ENCODE peak calls at places on chromosomes 6 and 20, in seven cellular contexts. W, Q, M, J, F, V and B are unnamed samples.

GRCh38 chr6:111995409-111995808 is 58.5 kb upstream of the CCN6 start:
- DNase-seq in W (no peak), Q (no peak), M (no peak), J (no peak), F (no peak), V (no peak), B (no peak)

GRCh38 chr6:164554700-164555479 is 754.5 kb downstream of the C6orf118 start:
- DNase-seq in W (no peak), Q (no peak), M (no peak), J (no peak), F (no peak), V (no peak), B (no peak)

GRCh38 chr6:113825776-113826175 is 31.4 kb upstream of the MARCKS start:
- DNase-seq in W (no peak), Q (peak), M (no peak), J (no peak), F (no peak), V (no peak), B (no peak)

GRCh38 chr20:44861547-44862006 is 23.9 kb upstream of the YWHAB start:
- DNase-seq in W (no peak), Q (no peak), M (no peak), J (no peak), F (no peak), V (no peak), B (no peak)

GRCh38 chr6:149249370-149250357 is 67.8 kb upstream of the TAB2 start:
- DNase-seq in W (no peak), Q (peak), M (peak), J (no peak), F (no peak), V (peak), B (no peak)

GRCh38 chr6:35367646-35368037 is 25.3 kb downstream of the PPARD start:
- DNase-seq in W (no peak), Q (no peak), M (no peak), J (no peak), F (no peak), V (no peak), B (no peak)

GRCh38 chr20:48153523-48153922 is 368.2 kb upstream of the SULF2 start:
- DNase-seq in W (no peak), Q (no peak), M (no peak), J (no peak), F (no peak), V (no peak), B (no peak)

GRCh38 chr6:3228791-3229565 is 1.5 kb upstream of the TUBB2B start:
- DNase-seq in W (no peak), Q (no peak), M (no peak), J (no peak), F (peak), V (no peak), B (peak)

GRCh38 chr6:46983007-46983411 is 59.1 kb downstream of the ADGRF1 start:
- DNase-seq in W (peak), Q (no peak), M (no peak), J (no peak), F (no peak), V (peak), B (no peak)

GRCh38 chr6:159874475-159874874 is 16.3 kb upstream of the MAS1 start:
- DNase-seq in W (no peak), Q (no peak), M (no peak), J (no peak), F (peak), V (no peak), B (no peak)

GRCh38 chr6:11414564-11414963 is 123.0 kb upstream of the TMEM170B start:
- DNase-seq in W (peak), Q (no peak), M (peak), J (peak), F (no peak), V (peak), B (no peak)

GRCh38 chr20:3115190-3116107 is 30.9 kb upstream of the AVP start:
- DNase-seq in W (peak), Q (no peak), M (peak), J (no peak), F (no peak), V (peak), B (peak)

GRCh38 chr6:15577550-15578171 is 85.2 kb downstream of the DTNBP1 start:
- DNase-seq in W (no peak), Q (no peak), M (no peak), J (no peak), F (no peak), V (no peak), B (no peak)

GRCh38 chr20:43953919-43954617 is 39.4 kb downstream of the TOX2 start:
- DNase-seq in W (no peak), Q (no peak), M (no peak), J (no peak), F (no peak), V (no peak), B (no peak)

GRCh38 chr6:89411019-89411268 is 1.1 kb downstream of the RRAGD start:
- DNase-seq in W (no peak), Q (no peak), M (peak), J (peak), F (peak), V (no peak), B (no peak)

GRCh38 chr6:8082572-8082953 is 18.4 kb upstream of the BLOC1S5 start:
- DNase-seq in W (no peak), Q (no peak), M (no peak), J (no peak), F (no peak), V (no peak), B (no peak)

GRCh38 chr20:6711950-6712634 is 55.4 kb upstream of the BMP2 start:
- DNase-seq in W (peak), Q (peak), M (peak), J (no peak), F (no peak), V (no peak), B (no peak)

GRCh38 chr6:151690768-151691562 is 116.5 kb upstream of the ESR1 start:
- DNase-seq in W (no peak), Q (no peak), M (no peak), J (no peak), F (no peak), V (no peak), B (no peak)

GRCh38 chr6:99334526-99335127 is 14.8 kb downstream of the FAXC start:
- DNase-seq in W (peak), Q (no peak), M (peak), J (no peak), F (no peak), V (peak), B (no peak)